ENCODE peak calls at places on chromosomes 1 and 21, in six cellular contexts. S is glutamatergic neuron, C is HFF-Myc, G is esophagus squamous epithelium, J is GM06990, T is AG10803. A is an unnamed sample.

GRCh38 chr1:6172549-6172948 is 7.6 kb downstream of the CHD5 start:
- DNase-seq in S (no peak), C (no peak), G (no peak), J (no peak), T (no peak), A (no peak)

GRCh38 chr1:17858027-17858426 is 102.9 kb downstream of the ACTL8 start:
- DNase-seq in S (no peak), C (no peak), G (no peak), J (no peak), T (peak), A (no peak)

GRCh38 chr21:39842741-39843146 is 24.5 kb upstream of the PCP4 start:
- DNase-seq in S (no peak), C (no peak), G (no peak), J (no peak), T (peak), A (no peak)

GRCh38 chr21:44593598-44594405 is 1.5 kb upstream of the KRTAP10-6 start:
- DNase-seq in S (no peak), C (no peak), G (no peak), J (no peak), T (peak), A (no peak)

GRCh38 chr1:247421074-247421473 is 5.1 kb downstream of the NLRP3 start:
- DNase-seq in S (no peak), C (no peak), G (no peak), J (no peak), T (no peak), A (no peak)

GRCh38 chr1:170560681-170561285 is 28.8 kb downstream of the GORAB start:
- DNase-seq in S (no peak), C (no peak), G (no peak), J (no peak), T (no peak), A (no peak)

GRCh38 chr1:41500781-41501518 is 16.5 kb upstream of the EDN2 start:
- DNase-seq in S (no peak), C (no peak), G (no peak), J (no peak), T (no peak), A (no peak)

GRCh38 chr1:89125571-89126233 is at the start of gene GBP2:
- DNase-seq in S (no peak), C (peak), G (no peak), J (peak), T (peak), A (no peak)

GRCh38 chr1:160726114-160726497 is 12.9 kb upstream of the SLAMF7 start:
- DNase-seq in S (no peak), C (no peak), G (no peak), J (no peak), T (no peak), A (no peak)

GRCh38 chr1:177913762-177914540 is 55.9 kb downstream of the SEC16B start:
- DNase-seq in S (peak), C (no peak), G (no peak), J (no peak), T (peak), A (peak)

GRCh38 chr1:66777846-66778245 is 23.2 kb downstream of the INSL5 start:
- DNase-seq in S (no peak), C (no peak), G (no peak), J (no peak), T (no peak), A (no peak)

GRCh38 chr1:40607921-40608320 is 57.6 kb downstream of the RIMS3 start:
- DNase-seq in S (no peak), C (no peak), G (no peak), J (no peak), T (no peak), A (no peak)

GRCh38 chr1:192544983-192545393 is 30.6 kb upstream of the RGS1 start:
- DNase-seq in S (no peak), C (no peak), G (no peak), J (peak), T (peak), A (no peak)

GRCh38 chr1:59062743-59063142 is 234.2 kb upstream of the FGGY start:
- DNase-seq in S (no peak), C (peak), G (no peak), J (no peak), T (peak), A (no peak)

GRCh38 chr1:114330451-114330983 is 176.8 kb upstream of the SYT6 start:
- DNase-seq in S (no peak), C (no peak), G (no peak), J (no peak), T (no peak), A (no peak)

GRCh38 chr1:206521002-206521585 is 13.8 kb downstream of the RASSF5 start:
- DNase-seq in S (no peak), C (no peak), G (no peak), J (no peak), T (no peak), A (no peak)

GRCh38 chr1:156389311-156389710 is 20.3 kb downstream of the RHBG start:
- DNase-seq in S (no peak), C (no peak), G (no peak), J (no peak), T (no peak), A (no peak)

DNA sequence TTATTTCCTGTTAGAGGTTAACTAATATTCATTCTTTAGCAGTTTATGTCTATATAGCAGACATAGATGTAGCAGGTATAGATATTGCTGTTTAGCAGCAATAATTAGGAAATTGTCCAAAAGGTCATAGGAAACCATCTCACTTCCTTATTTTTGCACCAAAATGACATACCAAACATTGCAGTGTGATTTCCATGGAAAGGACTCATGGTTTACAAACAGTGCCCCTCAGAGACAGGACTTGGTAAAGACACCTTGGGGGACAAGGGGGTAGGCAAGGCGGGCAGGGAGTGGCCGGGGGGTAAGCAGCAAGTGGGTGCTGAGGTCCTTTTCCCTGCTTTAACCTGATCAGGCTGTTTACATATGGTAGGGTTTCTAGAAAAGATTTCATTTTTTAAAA is 30.5 kb downstream of the BATF3 start:
- DNase-seq in S (no peak), C (no peak), G (no peak), J (no peak), T (peak), A (no peak)
- TF ChIP-seq CTCF in S (peak), C (no peak), G (no peak), J (peak), T (peak), A (peak)

DNA sequence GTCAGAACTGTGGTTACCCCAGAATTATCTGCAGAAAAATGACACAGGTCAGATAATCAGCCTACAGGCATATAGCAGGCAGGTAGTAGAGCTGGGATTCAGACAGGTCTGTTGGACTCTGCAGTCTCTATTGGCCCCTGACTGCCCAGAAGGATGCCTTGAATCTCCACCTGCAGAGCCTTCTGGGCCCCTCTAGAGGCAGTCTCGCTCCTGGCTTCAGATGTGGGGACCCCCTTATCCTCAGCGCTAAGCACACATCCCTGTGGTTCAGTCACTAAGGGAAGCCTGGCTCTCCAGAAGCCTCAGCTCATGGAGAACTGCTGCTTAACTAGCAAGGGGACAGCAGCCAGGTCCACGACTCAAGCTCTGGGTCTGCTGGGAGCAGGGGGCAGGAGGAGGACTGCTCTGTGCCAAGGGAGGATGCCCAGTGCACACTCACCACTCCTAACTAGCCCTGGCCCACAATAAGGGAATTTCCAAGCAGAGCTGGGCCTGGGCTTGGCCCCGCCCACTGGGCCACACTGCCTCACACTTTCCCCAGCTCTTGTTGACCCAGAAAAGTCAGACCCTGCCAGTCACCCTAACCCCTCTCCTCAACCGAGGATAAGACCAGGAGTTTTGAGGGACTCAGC is 18.9 kb downstream of the SLC9A1 start:
- DNase-seq in S (no peak), C (no peak), G (no peak), J (peak), T (peak), A (no peak)
- TF ChIP-seq CTCF in S (no peak), C (peak), G (no peak), J (peak), T (no peak), A (no peak)

GRCh38 chr1:230441183-230441582 is 15.1 kb upstream of the PGBD5 start:
- DNase-seq in S (no peak), C (no peak), G (no peak), J (no peak), T (no peak), A (no peak)

DNA sequence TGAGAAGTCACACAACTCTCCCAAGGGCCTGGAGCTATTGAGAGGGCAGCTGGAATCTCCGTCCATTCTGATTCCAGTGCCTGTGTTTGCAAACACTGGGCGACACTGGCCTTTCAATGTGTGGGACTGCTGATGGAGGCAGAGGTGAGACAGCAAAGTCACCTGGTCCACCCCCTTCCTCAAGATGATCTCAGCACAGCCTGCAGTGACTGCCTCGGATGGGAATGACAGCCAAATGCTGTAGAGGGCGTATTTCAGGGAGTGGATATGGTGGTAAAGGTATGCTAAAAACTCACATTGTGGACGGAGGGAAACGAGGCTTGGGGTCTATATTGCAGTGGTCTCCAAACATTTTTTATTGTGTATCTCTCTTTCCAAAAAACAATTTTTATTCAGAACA is 15.5 kb upstream of the PGBD5 start:
- DNase-seq in S (peak), C (no peak), G (no peak), J (no peak), T (no peak), A (no peak)
- TF ChIP-seq CTCF in S (no peak), C (no peak), G (no peak), J (no peak), T (no peak), A (no peak)

GRCh38 chr1:19325958-19326747 is 14.0 kb downstream of the SLC66A1 start:
- DNase-seq in S (no peak), C (no peak), G (no peak), J (no peak), T (no peak), A (no peak)

GRCh38 chr1:19324665-19324990 is 12.5 kb downstream of the SLC66A1 start:
- DNase-seq in S (no peak), C (no peak), G (no peak), J (no peak), T (no peak), A (no peak)

GRCh38 chr1:19325368-19325957 is 13.3 kb downstream of the SLC66A1 start:
- DNase-seq in S (no peak), C (no peak), G (no peak), J (no peak), T (no peak), A (no peak)

GRCh38 chr1:19322481-19322880 is 10.4 kb downstream of the SLC66A1 start:
- DNase-seq in S (no peak), C (no peak), G (no peak), J (no peak), T (no peak), A (no peak)

GRCh38 chr1:19323987-19324664 is 12.0 kb downstream of the SLC66A1 start:
- DNase-seq in S (no peak), C (no peak), G (no peak), J (no peak), T (no peak), A (no peak)
- TF ChIP-seq CTCF in S (no peak), C (no peak), G (no peak), J (no peak), T (no peak), A (no peak)

GRCh38 chr1:230251644-230252191 is 174.4 kb downstream of the PGBD5 start:
- DNase-seq in S (no peak), C (no peak), G (no peak), J (peak), T (no peak), A (no peak)
- TF ChIP-seq CTCF in S (no peak), C (no peak), G (no peak), J (no peak), T (no peak), A (no peak)

GRCh38 chr1:195804547-195804946 is 803.7 kb downstream of the KCNT2 start:
- DNase-seq in S (no peak), C (no peak), G (no peak), J (no peak), T (no peak), A (no peak)
- TF ChIP-seq CTCF in S (no peak), C (no peak), G (no peak), J (no peak), T (no peak), A (no peak)

A was measured in nephron progenitor cell.